ENCODE peak calls at places on chromosomes 12 and 14, in five cellular contexts. F, I, M, L and Y are unnamed samples.

GRCh38 chr12:49014547-49014946 is 4.0 kb downstream of the PRKAG1 start:
- DNase-seq in F (no peak), I (no peak), M (no peak), L (no peak), Y (no peak)

GRCh38 chr12:105601158-105601557 is 270.7 kb downstream of the C12orf75 start:
- DNase-seq in F (no peak), I (no peak), M (no peak), L (no peak), Y (no peak)

GRCh38 chr12:14913381-14913781 is 25.0 kb downstream of the ERP27 start:
- DNase-seq in F (no peak), I (peak; percentile 27), M (no peak), L (peak; percentile 32), Y (no peak)

GRCh38 chr12:20486233-20486632 is 117.9 kb downstream of the PDE3A start:
- DNase-seq in F (no peak), I (no peak), M (peak; percentile 8), L (no peak), Y (no peak)

GRCh38 chr14:99272669-99273024 is 650 bp upstream of the BCL11B start:
- DNase-seq in F (no peak), I (no peak), M (no peak), L (no peak), Y (no peak)

GRCh38 chr14:79334272-79334671 is 877.0 kb downstream of the DIO2 start:
- DNase-seq in F (no peak), I (no peak), M (no peak), L (no peak), Y (no peak)

GRCh38 chr12:851913-852312 is 97.6 kb downstream of the RAD52 start:
- DNase-seq in F (no peak), I (peak; percentile 17), M (no peak), L (no peak), Y (no peak)

GRCh38 chr14:45048385-45048784 is 35.5 kb upstream of the PRPF39 start:
- DNase-seq in F (no peak), I (no peak), M (no peak), L (no peak), Y (no peak)

GRCh38 chr14:78154827-78155226 is 15.3 kb upstream of the NRXN3 start:
- DNase-seq in F (no peak), I (no peak), M (peak; percentile 53), L (no peak), Y (no peak)

GRCh38 chr12:76303989-76304460 is 44.2 kb downstream of the BBS10 start:
- DNase-seq in F (no peak), I (no peak), M (no peak), L (no peak), Y (no peak)

GRCh38 chr12:82638324-82638723 is 48.4 kb upstream of the TMTC2 start:
- DNase-seq in F (no peak), I (no peak), M (no peak), L (no peak), Y (no peak)

GRCh38 chr12:82635263-82635662 is 51.4 kb upstream of the TMTC2 start:
- DNase-seq in F (no peak), I (no peak), M (no peak), L (no peak), Y (no peak)
- H3K4me3 ChIP-seq in F (no peak overlapping the region), I (no peak overlapping the region), M (no peak overlapping the region), L (no peak overlapping the region), Y (no peak overlapping the region)

GRCh38 chr12:52584156-52584682 is 10.6 kb upstream of the KRT74 start:
- DNase-seq in F (no peak), I (no peak), M (no peak), L (no peak), Y (no peak)
- H3K27me3 ChIP-seq in F (no peaks in the 10 kb centered on the region), I (no peaks in the 10 kb centered on the region), M (no peaks in the 10 kb centered on the region), L (no peaks in the 10 kb centered on the region), Y (no peaks in the 10 kb centered on the region)

DNA sequence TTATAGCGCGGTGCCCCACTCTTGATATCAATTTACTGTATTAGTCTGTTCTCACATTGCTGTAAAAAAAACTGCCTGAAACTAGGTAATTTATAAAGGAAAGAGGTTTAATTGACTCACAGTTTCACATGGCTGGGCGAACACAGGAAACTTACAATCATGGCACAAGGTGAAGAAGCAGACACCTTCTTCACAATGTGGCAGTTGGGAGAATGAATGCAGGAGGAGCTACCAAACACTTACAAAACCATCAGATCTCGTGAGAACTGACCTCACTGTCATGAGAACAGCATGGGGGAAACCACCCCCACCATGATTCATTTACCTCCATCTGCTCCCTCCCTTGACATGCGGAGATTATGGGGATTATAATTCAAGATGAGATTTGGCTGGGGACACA is 42.3 kb downstream of the FBXO34 start:
- DNase-seq in F (no peak), I (no peak), M (no peak), L (no peak), Y (no peak)
- H3K4me3 ChIP-seq in F (no peak overlapping the region), I (no peak overlapping the region), M (no peak overlapping the region), L (no peak overlapping the region), Y (no peak overlapping the region)

DNA sequence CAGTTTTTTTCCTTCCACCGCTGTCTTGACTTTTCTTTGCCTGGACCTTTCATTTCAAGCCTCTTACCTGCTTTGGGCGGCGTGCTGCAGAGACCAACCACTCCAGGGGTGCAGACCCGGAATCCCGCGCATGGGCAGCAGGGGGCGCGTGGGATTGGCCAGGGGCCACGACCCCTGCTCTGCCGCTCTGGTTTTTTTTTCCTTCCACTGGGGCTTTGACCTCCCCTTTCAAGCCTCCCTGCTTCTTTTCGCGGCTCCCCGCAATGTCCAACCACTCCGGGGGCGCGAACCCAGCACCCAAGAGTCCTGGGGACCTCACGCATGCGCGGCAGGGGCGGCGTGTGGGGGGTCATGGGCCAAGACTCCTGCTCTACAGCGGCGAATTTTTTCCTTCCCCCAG is 325.1 kb downstream of the ALG10 start:
- DNase-seq in F (no peak), I (no peak), M (no peak), L (no peak), Y (no peak)
- H3K27me3 ChIP-seq in F (peaks cover 10% of the 10 kb centered on the region), I (no peaks in the 10 kb centered on the region), M (no peaks in the 10 kb centered on the region), L (no peaks in the 10 kb centered on the region), Y (no peaks in the 10 kb centered on the region)

GRCh38 chr14:100824946-100825690 is 800 bp upstream of the MEG3 start:
- DNase-seq in F (no peak), I (no peak), M (no peak), L (no peak), Y (no peak)
- H3K4me3 ChIP-seq in F (peak overlapping the region; percentile 56), I (no peak overlapping the region), M (no peak overlapping the region), L (no peak overlapping the region), Y (no peak overlapping the region)

GRCh38 chr14:100673807-100674154 is 52.9 kb upstream of the DLK1 start:
- DNase-seq in F (no peak), I (no peak), M (no peak), L (no peak), Y (no peak)
- H3K27me3 ChIP-seq in F (no peaks in the 10 kb centered on the region), I (peaks cover 3% of the 10 kb centered on the region), M (no peaks in the 10 kb centered on the region), L (no peaks in the 10 kb centered on the region), Y (no peaks in the 10 kb centered on the region)

DNA sequence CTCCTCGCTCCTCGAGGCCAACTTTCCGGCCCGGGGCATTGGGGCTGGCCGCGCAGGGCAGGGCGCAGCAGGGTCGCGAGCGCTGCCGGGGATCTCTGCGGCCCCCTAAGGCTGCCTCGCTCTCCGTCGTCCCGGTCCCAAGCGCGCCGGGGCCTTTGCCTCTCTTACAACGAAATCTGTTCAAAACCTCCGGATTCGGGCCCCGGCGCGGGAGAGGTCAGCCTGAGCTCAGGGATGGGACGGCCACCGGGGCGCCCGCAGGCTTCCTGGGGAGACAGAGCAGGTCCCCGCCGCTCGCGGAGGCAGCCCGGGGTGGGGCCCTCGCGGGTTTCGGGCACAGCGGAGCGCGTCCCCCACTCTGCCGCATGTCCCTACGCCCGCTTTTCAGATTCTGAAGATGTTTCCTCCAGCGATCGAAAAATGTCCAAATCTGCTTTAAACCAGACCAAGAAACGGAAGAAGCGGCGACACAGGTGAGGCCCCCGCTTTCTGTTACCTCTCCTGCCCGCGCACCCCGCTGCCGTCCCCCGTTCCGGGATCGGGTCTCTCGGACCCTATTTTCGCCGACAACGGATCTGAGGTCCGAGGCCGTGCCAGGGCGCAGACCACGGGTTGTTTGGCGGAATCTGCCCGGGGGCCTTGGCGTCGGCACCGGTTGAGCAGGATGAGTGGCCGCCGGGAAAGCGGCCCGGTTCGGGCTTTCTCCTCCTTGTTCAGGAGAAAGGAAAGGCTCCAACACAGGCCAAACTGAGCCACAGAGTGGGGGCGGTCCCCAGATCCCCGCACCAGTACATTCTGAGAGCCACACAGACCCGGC is 1.8 kb downstream of the VSX2 start:
- DNase-seq in F (no peak), I (no peak), M (peak; percentile 70), L (no peak), Y (no peak)
- H3K4me3 ChIP-seq in F (peak overlapping the region; percentile 28), I (no peak overlapping the region), M (peak overlapping the region; percentile 45), L (no peak overlapping the region), Y (no peak overlapping the region)

DNA sequence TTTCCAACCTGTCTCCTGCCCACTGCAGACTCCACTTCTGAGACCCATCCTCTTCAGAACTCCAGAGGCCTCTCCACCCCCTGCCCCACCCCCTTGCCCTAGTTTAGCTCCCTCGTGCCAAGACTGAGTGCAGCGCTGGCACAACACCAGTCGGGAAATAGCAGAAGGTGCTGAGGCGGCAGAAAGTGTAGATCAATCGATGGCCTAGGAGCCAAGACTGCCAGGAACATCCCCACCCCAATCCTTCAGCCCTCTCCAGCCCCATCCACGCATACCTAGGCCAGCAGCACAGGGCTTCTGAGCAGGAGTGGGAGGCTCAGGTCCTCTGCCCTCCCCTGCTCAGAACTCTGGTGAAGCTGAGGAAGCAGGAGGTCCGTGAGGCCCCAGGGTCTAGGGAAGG is 1.1 kb downstream of the CPNE6 start:
- DNase-seq in F (no peak), I (no peak), M (no peak), L (peak; percentile 56), Y (peak; percentile 96)
- H3K27me3 ChIP-seq in F (no peaks in the 10 kb centered on the region), I (peaks cover 3% of the 10 kb centered on the region), M (no peaks in the 10 kb centered on the region), L (no peaks in the 10 kb centered on the region), Y (no peaks in the 10 kb centered on the region)

DNA sequence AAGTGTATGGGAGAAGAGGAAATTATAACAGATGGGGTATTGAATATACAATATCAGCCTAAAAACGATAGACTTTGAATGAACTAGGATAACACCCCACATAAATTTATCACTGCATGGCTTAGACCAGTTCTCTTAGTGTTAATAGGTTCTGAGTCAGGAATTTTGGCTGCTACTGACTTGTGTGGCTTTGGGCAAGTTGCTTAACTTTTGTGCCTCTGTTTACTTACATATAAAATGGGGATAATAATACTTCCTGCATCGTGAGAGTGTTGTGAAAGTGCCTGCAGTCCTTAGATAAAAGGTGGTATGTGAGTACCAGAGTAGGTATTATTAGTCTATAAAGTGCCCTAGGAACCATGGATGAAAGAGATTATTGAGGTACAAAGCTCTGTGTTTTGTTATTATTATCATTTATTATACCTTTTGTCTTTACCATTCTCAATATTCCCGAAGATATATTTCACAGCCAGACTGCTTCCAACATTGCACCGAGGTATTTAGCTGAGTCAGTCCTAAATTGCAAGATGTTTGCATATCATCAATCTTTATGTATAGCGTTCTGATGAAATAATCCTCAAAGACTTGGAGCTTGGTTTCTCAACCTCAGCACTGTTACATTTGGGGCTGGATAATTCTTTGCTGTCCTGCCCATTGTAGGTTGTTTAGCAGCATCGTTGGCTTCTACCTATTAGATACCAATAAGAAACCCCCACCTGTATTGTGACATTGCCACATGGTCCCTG is 2.3 kb upstream of the PAWR start:
- DNase-seq in F (no peak), I (no peak), M (no peak), L (no peak), Y (no peak)
- H3K4me3 ChIP-seq in F (no peak overlapping the region), I (no peak overlapping the region), M (peak overlapping the region; percentile 94), L (no peak overlapping the region), Y (no peak overlapping the region)

DNA sequence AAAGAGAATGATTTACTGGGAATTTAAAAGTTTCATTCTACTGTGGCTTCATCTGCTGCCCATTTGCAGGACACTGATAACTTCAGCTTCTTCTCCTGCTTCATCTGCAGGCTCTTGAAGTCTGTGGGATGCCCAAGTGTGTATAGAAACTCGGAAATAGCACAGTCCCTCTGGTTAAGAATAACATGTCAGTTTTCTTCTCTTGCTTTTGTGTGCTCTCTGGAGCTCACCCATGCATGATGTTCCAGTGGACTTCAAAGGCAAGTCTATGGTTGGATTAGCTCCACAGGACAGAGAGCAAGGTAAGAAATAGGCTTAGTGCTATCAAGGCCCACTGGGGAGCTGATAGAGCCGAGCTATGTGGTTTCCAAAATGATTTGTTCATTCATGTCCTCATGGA is 13.7 kb downstream of the RMST start:
- DNase-seq in F (no peak), I (no peak), M (no peak), L (no peak), Y (no peak)
- H3K27me3 ChIP-seq in F (no peaks in the 10 kb centered on the region), I (no peaks in the 10 kb centered on the region), M (no peaks in the 10 kb centered on the region), L (no peaks in the 10 kb centered on the region), Y (no peaks in the 10 kb centered on the region)